ENCODE peak calls at places on chromosomes 11 and 22, in six cellular contexts. V is A549, Y is HepG2, C is upper lobe of left lung, S is K562, P is GM12878. E is an unnamed sample.
A peak's percentile ranks its signal among the peaks of the same experiment; 100 is the strongest.

GRCh38 chr22:42868751-42869251 is 11.7 kb upstream of the ARFGAP3 start:
- ATAC-seq in V (no peak), Y (no peak), C (peak; percentile 18), S (no peak), P (no peak), E (peak; percentile 74)

GRCh38 chr22:23847310-23847920 is 8.6 kb upstream of the DERL3 start:
- ATAC-seq in V (no peak), Y (no peak), C (no peak), S (no peak), P (no peak), E (no peak)

GRCh38 chr11:130874396-130874795 is 41.9 kb downstream of the SNX19 start:
- ATAC-seq in V (no peak), Y (no peak), C (no peak), S (no peak), P (no peak), E (no peak)

GRCh38 chr11:114193730-114194674 is 102.2 kb upstream of the NNMT start:
- ATAC-seq in V (no peak), Y (no peak), C (no peak), S (no peak), P (no peak), E (peak; percentile 46)

GRCh38 chr11:66958956-66959274 is 732 bp upstream of the PC start:
- ATAC-seq in V (no peak), Y (no peak), C (no peak), S (no peak), P (no peak), E (no peak)

GRCh38 chr11:28735511-28735910 is 627.3 kb downstream of the METTL15 start:
- ATAC-seq in V (no peak), Y (no peak), C (no peak), S (no peak), P (peak; percentile 63), E (no peak)

GRCh38 chr11:34331329-34331728 is 26.5 kb downstream of the ABTB2 start:
- ATAC-seq in V (peak; percentile 80), Y (no peak), C (no peak), S (no peak), P (no peak), E (no peak)

GRCh38 chr22:24550028-24550901 is 4.7 kb downstream of the GUCD1 start:
- ATAC-seq in V (peak; percentile 29), Y (peak; percentile 84), C (no peak), S (no peak), P (no peak), E (no peak)

GRCh38 chr11:111820059-111820375 is 51.4 kb downstream of the ALG9 start:
- ATAC-seq in V (no peak), Y (no peak), C (peak; percentile 46), S (no peak), P (no peak), E (peak; percentile 65)

GRCh38 chr11:119116601-119117000 is 4.8 kb upstream of the HINFP start:
- ATAC-seq in V (no peak), Y (no peak), C (no peak), S (no peak), P (no peak), E (no peak)

GRCh38 chr11:71996946-71997345 is 1.8 kb upstream of the IL18BP start:
- ATAC-seq in V (no peak), Y (no peak), C (peak; percentile 59), S (no peak), P (no peak), E (no peak)

GRCh38 chr11:34899633-34900016 is 16.6 kb downstream of the APIP start:
- ATAC-seq in V (no peak), Y (no peak), C (no peak), S (peak; percentile 16), P (no peak), E (no peak)

GRCh38 chr11:120224872-120225371 is 14.1 kb downstream of the OAF start:
- ATAC-seq in V (no peak), Y (no peak), C (peak; percentile 71), S (peak; percentile 14), P (peak; percentile 50), E (peak; percentile 21)

GRCh38 chr11:19976281-19976941 is 183.9 kb downstream of the DBX1 start:
- ATAC-seq in V (no peak), Y (peak; percentile 94), C (no peak), S (peak; percentile 16), P (no peak), E (no peak)

GRCh38 chr22:38487946-38488345 is 18.2 kb downstream of the DDX17 start:
- ATAC-seq in V (no peak), Y (no peak), C (no peak), S (no peak), P (no peak), E (no peak)

DNA sequence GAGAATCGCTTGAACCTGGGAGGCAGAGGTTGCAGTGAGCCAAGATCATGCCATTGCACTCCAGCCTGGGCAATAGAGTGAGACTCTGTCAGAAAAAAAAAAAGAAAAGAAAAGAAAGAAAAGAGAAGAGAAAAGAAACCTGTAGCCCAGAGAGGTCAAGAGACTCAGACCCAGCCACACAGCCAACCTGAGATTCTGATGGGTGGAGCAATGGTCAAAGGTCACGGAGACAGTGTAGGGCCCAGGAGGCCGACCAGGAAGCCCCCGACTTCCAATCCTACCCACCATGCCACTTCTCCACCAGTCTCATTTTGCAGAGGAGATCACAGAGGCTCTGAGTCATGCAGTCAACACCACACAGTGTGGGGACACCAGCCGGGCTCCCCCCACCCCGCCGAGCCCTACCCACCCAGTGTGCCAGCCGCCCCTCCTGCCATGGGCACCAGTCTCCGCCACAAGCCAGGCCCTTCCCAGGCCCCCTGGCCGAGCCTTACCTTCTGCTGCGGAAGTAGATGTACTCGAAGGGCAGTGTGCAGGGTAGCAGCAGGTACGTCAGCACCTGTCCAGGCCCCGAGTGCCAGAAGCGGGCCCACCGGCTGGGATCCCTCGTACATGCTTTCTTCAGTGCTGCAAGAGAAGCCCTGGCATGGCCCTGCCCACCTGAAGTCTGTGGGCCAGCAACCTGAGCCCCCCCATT is 7.9 kb downstream of the PNPLA5 start:
- ATAC-seq in V (no peak), Y (no peak), C (no peak), S (no peak), P (no peak), E (no peak)
- TF ChIP-seq EP300 in V (no peak), Y (no peak), C (no peak), S (no peak), P (no peak), E (no peak)

DNA sequence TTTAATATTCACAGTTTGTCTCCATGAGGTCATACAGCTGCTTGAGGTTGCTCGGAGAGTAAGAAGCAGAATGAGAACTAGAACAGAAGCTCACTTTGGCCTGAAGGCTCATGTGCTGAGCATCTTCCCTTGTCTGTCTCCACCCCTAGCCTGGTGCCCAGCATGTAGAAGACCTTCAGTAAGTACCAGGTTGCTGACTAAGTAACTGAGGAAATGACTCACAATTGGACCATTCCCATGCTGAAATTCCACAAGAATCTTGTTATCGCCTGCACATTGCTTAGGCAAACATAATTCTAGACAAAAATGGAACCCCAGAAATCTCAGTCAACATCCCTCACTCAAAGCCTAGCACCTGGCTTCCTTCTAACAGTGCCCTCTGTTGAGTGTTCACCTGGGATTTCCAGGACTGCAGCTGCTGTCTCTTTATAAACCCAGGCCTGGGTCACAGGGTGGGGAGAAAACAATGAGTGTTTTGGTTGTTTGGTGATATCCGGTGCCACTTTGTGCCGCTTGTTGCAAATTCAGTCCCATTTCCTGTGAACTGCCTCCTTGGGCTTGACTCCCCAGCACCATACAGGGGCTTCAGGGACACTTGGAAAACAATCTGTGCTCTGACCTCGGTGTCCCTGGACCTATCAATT is 406.8 kb downstream of the ETS1 start:
- ATAC-seq in V (peak; percentile 87), Y (no peak), C (no peak), S (no peak), P (no peak), E (no peak)
- TF ChIP-seq EP300 in V (no peak), Y (no peak), C (no peak), S (no peak), P (no peak), E (no peak)

DNA sequence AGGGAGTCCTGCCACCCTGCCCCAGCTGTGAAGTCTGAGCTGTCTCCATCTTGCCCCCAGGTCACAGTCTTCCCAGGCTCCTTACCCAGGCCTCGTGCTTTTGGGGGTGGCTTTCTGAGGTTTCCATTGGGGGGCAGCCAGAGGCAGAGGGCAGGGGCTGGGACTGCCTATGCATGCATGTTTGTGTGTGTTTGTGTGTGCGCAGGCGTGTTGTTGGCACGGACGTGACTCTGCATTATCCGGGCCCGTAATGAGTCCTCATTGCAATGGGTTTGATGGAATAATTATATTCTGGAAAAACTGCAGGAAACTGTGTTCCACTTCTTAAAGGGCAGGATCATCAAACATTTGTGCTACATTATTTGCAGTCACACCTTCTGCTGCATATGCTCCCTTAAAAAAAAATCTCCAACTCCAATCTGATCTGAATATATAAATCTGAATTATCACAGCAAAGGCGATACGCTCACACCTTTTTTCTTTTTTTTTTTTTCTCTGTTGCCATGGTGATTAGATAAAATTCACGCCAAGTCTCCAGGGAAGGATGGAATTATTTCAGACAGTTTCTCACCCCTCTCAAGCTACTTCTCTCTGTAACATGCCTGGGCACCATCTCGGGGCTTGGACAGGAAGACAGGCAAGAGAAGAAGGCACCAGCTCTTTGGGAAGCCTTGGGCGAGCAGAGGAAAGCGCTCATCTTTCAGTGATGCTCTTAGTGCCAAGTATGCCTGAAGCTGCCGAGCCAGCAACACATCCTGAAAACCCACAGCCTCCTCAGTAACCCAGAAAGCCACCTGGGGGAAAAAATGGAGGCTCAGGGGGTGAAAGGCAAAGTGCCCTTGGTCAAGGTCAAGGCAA is 45.9 kb downstream of the DSCAML1 start:
- ATAC-seq in V (no peak), Y (no peak), C (no peak), S (no peak), P (no peak), E (no peak)
- TF ChIP-seq EP300 in V (no peak), Y (no peak), C (no peak), S (no peak), P (no peak), E (no peak)

GRCh38 chr11:116114198-116114651 is 610.0 kb upstream of the CADM1 start:
- ATAC-seq in V (no peak), Y (no peak), C (no peak), S (no peak), P (no peak), E (no peak)

GRCh38 chr11:116118138-116118470 is 613.9 kb upstream of the CADM1 start:
- ATAC-seq in V (no peak), Y (no peak), C (no peak), S (no peak), P (no peak), E (no peak)

GRCh38 chr11:116115801-116116200 is 611.6 kb upstream of the CADM1 start:
- ATAC-seq in V (no peak), Y (no peak), C (no peak), S (no peak), P (no peak), E (no peak)

GRCh38 chr11:116119158-116119557 is 614.9 kb upstream of the CADM1 start:
- ATAC-seq in V (no peak), Y (no peak), C (no peak), S (no peak), P (no peak), E (no peak)

DNA sequence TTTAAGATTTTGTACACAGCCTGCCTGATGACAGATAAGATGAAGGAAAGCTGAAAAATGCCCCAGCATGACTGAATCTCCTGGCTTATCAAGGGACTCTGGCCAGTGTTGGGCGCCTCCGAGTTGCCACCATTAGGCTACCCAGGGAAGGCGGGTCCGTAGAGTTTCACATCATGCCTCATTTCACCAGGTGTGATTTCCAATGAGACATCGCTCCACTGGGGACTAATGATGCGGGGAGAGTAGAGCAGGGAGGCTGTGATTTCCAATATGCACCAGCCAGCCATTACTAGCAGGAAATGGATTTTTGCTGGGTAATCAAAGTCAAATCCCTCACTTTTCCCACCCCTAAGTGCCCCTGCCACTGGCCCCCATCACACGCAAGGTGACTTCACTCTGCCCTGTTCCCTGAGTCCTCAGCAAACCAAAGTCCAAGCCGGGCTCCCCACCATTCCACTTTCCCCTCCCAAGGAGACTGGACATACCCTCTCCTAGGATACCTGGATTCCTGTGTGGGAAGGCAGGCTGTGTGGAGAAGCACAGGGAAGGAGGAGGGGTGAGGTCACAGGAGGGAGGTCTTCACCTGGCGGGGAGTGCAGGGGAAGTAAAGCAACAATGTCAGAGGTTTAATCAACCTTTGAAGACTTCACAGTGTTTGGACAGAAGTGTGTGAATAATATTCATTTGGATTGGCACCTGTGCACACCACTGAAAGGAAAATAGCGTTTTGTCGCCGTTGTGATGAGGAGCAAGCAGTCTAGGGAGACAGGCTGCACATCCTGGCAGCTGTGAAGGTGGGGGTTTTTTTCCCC is 613.3 kb upstream of the CADM1 start:
- ATAC-seq in V (no peak), Y (no peak), C (no peak), S (no peak), P (no peak), E (no peak)
- TF ChIP-seq EP300 in V (no peak), Y (no peak), C (no peak), S (no peak), P (no peak), E (no peak)